ENCODE peak calls at places on chromosomes 16 and 17, in ten cellular contexts. G, O, X, T, M, V, I, W, E and F are unnamed samples.
A peak's percentile ranks its signal among the peaks of the same experiment; 100 is the strongest.

GRCh38 chr16:13453938-13454553 is 465.9 kb upstream of the ERCC4 start:
- DNase-seq in G (no peak), O (no peak), X (peak; percentile 9), T (peak; percentile 57), M (peak; percentile 77), V (peak; percentile 60), I (no peak), W (no peak), E (peak; percentile 46), F (no peak)

GRCh38 chr16:49928176-49928892 is 72.4 kb upstream of the ZNF423 start:
- DNase-seq in G (no peak), O (no peak), X (peak; percentile 4), T (no peak), M (no peak), V (no peak), I (no peak), W (no peak), E (no peak), F (no peak)

GRCh38 chr17:37176683-37177082 is 199.1 kb upstream of the C17orf78 start:
- DNase-seq in G (no peak), O (no peak), X (peak; percentile 62), T (no peak), M (no peak), V (no peak), I (no peak), W (peak; percentile 71), E (peak; percentile 83), F (no peak)

GRCh38 chr17:13311301-13311700 is 290.4 kb downstream of the HS3ST3A1 start:
- DNase-seq in G (no peak), O (no peak), X (peak; percentile 84), T (no peak), M (no peak), V (no peak), I (no peak), W (no peak), E (no peak), F (no peak)

GRCh38 chr16:75266738-75267630 is 15.6 kb upstream of the BCAR1 start:
- DNase-seq in G (no peak), O (no peak), X (no peak), T (no peak), M (no peak), V (no peak), I (no peak), W (no peak), E (no peak), F (no peak)

GRCh38 chr17:63843387-63844292 is 1.2 kb upstream of the SMARCD2 start:
- DNase-seq in G (no peak), O (peak; percentile 61), X (peak; percentile 68), T (no peak), M (no peak), V (no peak), I (no peak), W (no peak), E (no peak), F (no peak)

GRCh38 chr17:82697808-82698064 is 762 bp downstream of the RAB40B start:
- DNase-seq in G (no peak), O (no peak), X (no peak), T (no peak), M (no peak), V (no peak), I (no peak), W (no peak), E (no peak), F (no peak)

GRCh38 chr16:1310832-1311200 is 1.4 kb downstream of the UBE2I start:
- DNase-seq in G (no peak), O (no peak), X (no peak), T (no peak), M (no peak), V (peak; percentile 61), I (no peak), W (no peak), E (peak; percentile 32), F (no peak)

GRCh38 chr17:42403150-42403549 is 14.9 kb upstream of the STAT3 start:
- DNase-seq in G (no peak), O (no peak), X (no peak), T (peak; percentile 51), M (peak; percentile 89), V (peak; percentile 68), I (no peak), W (no peak), E (no peak), F (no peak)

GRCh38 chr17:42402121-42402516 is 13.9 kb upstream of the STAT3 start:
- DNase-seq in G (no peak), O (no peak), X (no peak), T (no peak), M (no peak), V (no peak), I (no peak), W (no peak), E (no peak), F (no peak)

GRCh38 chr17:42404326-42405055 is 16.2 kb upstream of the STAT3 start:
- DNase-seq in G (no peak), O (no peak), X (no peak), T (no peak), M (no peak), V (no peak), I (no peak), W (no peak), E (no peak), F (no peak)

GRCh38 chr17:42399121-42399520 is 10.9 kb upstream of the STAT3 start:
- DNase-seq in G (no peak), O (no peak), X (no peak), T (no peak), M (no peak), V (no peak), I (no peak), W (no peak), E (no peak), F (no peak)

DNA sequence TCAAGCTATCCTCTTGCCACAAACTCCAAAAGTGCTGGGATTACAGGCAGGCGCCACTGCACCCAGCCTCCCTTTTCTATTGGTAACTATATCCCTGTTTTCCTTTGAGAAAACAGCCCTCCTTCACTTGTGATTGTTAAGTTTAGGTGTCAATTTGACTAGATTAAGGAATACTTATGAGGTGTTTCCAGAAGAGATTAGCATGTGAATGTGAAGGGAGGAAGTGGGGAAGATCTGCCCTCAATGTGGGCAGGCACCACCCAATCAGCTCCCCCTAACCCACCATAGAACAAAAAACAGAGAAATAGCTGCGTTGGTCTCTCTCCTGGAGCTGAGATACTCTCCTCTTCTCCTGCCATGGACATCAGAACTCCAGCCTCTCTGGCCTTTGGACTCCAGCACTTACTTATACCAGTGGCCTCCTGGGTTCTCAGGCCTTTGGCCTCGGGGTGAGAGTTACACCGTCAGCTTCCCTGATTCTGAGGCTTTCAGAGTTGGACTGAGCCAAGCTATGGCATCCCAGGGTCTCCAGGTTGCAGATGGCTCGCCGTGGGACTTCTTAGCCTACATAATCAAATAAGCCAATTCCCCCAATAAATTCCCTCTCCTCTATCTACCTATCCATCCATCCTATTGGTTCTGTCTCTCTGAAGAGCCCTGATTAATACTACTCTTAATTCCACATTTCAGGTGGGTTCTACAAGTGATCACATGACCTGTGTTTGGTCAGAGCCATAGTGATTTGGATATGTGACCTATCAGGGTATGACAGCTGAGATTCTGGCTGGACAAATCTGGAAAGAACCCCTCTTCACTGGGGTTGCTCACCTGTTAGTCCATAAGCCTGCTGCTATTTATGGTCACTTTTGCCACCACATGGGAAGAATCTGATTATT is 12.0 kb upstream of the STAT3 start:
- DNase-seq in G (no peak), O (no peak), X (no peak), T (peak; percentile 55), M (peak; percentile 79), V (no peak), I (no peak), W (no peak), E (no peak), F (no peak)
- H3K4me3 ChIP-seq in G (no peak overlapping the region), O (no peak overlapping the region), X (no peak overlapping the region), T (no peak overlapping the region), M (no peak overlapping the region), V (no peak overlapping the region), I (no peak overlapping the region), W (no peak overlapping the region), E (no peak overlapping the region), F (no peak overlapping the region)

GRCh38 chr17:9158545-9159452 is 137.5 kb downstream of the NTN1 start:
- DNase-seq in G (no peak), O (no peak), X (peak; percentile 10), T (no peak), M (no peak), V (no peak), I (no peak), W (no peak), E (no peak), F (no peak)

GRCh38 chr17:9166678-9167077 is 145.4 kb downstream of the NTN1 start:
- DNase-seq in G (no peak), O (no peak), X (no peak), T (no peak), M (no peak), V (no peak), I (no peak), W (no peak), E (no peak), F (no peak)

DNA sequence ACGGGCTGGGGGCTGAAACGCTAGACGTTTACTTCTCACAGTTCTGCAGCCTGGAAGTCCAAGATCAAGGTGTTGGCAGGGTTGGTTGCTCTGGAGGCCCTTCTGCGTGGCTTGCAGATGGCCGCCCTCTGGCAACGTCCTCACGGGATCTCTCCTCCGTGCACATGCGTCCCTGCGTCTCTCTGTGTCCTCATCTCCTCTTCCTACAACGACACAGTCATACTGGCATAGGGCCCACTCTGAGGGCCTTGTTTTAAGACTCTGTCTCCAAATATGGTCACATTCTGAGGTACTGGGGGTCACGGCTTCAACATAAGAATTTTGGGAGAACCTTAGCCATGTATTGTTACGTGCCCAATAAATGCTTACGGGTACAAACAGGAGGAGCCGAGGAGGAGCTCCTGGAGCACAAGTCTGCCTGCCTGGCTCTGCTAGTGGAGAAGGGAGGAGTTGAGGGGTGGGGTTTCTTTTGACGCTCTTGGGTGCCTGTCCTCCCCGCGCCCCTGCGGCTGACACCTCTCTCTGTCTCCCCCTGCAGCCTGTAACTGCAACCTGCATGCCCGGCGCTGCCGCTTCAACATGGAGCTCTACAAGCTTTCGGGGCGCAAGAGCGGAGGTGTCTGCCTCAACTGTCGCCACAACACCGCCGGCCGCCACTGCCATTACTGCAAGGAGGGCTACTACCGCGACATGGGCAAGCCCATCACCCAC is 141.1 kb downstream of the NTN1 start:
- DNase-seq in G (peak; percentile 40), O (no peak), X (no peak), T (peak; percentile 55), M (peak; percentile 90), V (peak; percentile 50), I (no peak), W (no peak), E (peak; percentile 13), F (peak; percentile 84)
- H3K4me3 ChIP-seq in G (peak overlapping the region; percentile 47), O (no peak overlapping the region), X (no peak overlapping the region), T (no peak overlapping the region), M (no peak overlapping the region), V (no peak overlapping the region), I (no peak overlapping the region), W (no peak overlapping the region), E (peak overlapping the region; percentile 11), F (peak overlapping the region; percentile 68)

DNA sequence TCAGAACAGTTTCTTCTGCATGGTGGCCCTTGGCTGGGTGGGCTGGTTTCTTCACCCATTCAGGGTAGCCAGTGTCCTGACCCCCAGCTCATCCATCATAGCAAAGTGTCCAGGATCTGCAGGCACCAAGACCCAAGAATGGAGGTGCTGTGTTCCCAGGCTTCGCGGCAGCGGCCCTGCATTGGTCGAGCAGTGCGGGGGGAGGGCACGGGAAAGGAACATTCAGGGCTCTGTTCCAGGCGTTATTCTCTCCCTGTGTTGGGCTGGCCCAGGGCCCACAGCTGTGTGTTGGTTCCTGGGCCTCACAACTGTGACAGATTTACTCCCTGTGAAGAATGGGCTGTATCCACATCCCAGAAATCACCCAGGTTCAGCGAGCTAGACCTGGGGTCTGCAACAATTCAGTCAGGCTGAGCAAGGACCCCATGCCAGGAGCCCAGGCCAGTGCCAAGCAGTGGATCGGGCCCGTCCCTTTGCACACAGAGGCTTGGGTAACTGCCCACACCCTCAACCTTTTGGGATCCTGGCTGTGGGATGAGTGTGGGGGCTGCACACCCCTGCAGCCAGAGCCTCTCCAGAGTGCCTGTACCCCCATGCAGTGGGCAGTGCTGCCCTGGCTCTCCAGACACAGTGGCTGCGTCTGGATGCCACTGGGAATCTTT is 10.0 kb downstream of the GPT2 start:
- DNase-seq in G (no peak), O (peak; percentile 43), X (peak; percentile 38), T (no peak), M (no peak), V (no peak), I (peak; percentile 51), W (no peak), E (no peak), F (no peak)
- H3K4me3 ChIP-seq in G (no peak overlapping the region), O (no peak overlapping the region), X (no peak overlapping the region), T (no peak overlapping the region), M (no peak overlapping the region), V (no peak overlapping the region), I (no peak overlapping the region), W (no peak overlapping the region), E (no peak overlapping the region), F (no peak overlapping the region)

DNA sequence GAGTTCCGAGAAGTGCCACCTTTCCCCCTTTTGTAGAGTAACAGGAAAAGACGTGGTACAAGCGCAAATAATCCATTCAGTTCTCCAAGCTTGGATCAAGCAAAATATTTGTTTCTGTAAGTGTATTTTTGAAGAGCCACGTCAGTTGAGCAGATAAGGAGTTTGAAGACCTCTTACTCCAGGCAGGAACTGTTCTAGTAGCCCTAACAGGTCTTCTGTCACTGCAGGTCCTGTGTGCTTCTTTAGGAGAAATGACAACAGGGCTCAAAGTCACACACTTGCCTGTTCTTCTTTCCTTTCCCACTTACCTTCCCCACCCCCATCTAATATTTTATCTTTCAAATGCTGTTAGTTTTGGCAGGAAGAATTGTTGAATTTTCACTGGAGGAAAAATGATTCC is 93.9 kb downstream of the CLEC16A start:
- DNase-seq in G (no peak), O (no peak), X (no peak), T (no peak), M (no peak), V (no peak), I (no peak), W (no peak), E (no peak), F (no peak)
- H3K4me3 ChIP-seq in G (no peak overlapping the region), O (no peak overlapping the region), X (no peak overlapping the region), T (no peak overlapping the region), M (no peak overlapping the region), V (no peak overlapping the region), I (no peak overlapping the region), W (no peak overlapping the region), E (no peak overlapping the region), F (no peak overlapping the region)